ENCODE peak calls at places on chromosomes 2 and 18, in ten cellular contexts. Z is mesenchymal stem cell, T is colonic mucosa, I is aorta, O is RWPE1, S is left ventricle myocardium inferior, M is Panc1, G is brain microvascular endothelial cell, Y is hepatocyte, F is body of pancreas. W is an unnamed sample.

GRCh38 chr2:41475959-41476358 is 571.9 kb upstream of the PKDCC start:
- DNase-seq in S (no peak), T (no peak), M (no peak), Y (no peak), G (no peak), F (no peak), I (no peak), O (no peak), Z (no peak), W (no peak)

GRCh38 chr2:233273120-233273519 is 21.6 kb downstream of the ATG16L1 start:
- DNase-seq in G (no peak), T (no peak), S (no peak), O (no peak), Z (no peak), M (no peak), Y (no peak), F (no peak), I (no peak), W (no peak)

GRCh38 chr2:74877781-74878433 is 44.0 kb downstream of the HK2 start:
- DNase-seq in Z (no peak), T (no peak), Y (no peak), I (no peak), G (no peak), F (no peak), S (no peak), O (no peak), M (no peak), W (no peak)

GRCh38 chr2:100767224-100767653 is 52.7 kb upstream of the NPAS2 start:
- DNase-seq in G (no peak), I (no peak), T (no peak), M (peak), Z (peak), O (peak), Y (no peak), F (no peak), S (no peak), W (no peak)

GRCh38 chr2:233756429-233757081 is 3.5 kb upstream of the UGT1A1 start:
- DNase-seq in Y (peak), F (no peak), T (peak), M (no peak), I (no peak), S (no peak), Z (no peak), G (no peak), O (no peak), W (no peak)

GRCh38 chr2:213246665-213247281 is 37.5 kb upstream of the SPAG16 start:
- DNase-seq in O (peak), I (peak), Y (peak), S (no peak), G (no peak), F (peak), Z (peak), M (no peak), T (peak), W (no peak)

GRCh38 chr2:8437228-8437948 is 244.5 kb upstream of the ID2 start:
- DNase-seq in T (no peak), F (no peak), Y (no peak), O (no peak), M (no peak), I (no peak), S (no peak), Z (no peak), G (no peak), W (no peak)

GRCh38 chr18:79765491-79766245 is 32.1 kb upstream of the KCNG2 start:
- DNase-seq in M (no peak), Z (no peak), Y (no peak), T (no peak), I (peak), O (no peak), S (no peak), G (no peak), F (no peak), W (no peak)

GRCh38 chr2:26000561-26001211 is 18.4 kb upstream of the KIF3C start:
- DNase-seq in I (peak), T (no peak), M (no peak), Z (no peak), F (peak), Y (peak), G (no peak), S (no peak), O (no peak), W (no peak)

DNA sequence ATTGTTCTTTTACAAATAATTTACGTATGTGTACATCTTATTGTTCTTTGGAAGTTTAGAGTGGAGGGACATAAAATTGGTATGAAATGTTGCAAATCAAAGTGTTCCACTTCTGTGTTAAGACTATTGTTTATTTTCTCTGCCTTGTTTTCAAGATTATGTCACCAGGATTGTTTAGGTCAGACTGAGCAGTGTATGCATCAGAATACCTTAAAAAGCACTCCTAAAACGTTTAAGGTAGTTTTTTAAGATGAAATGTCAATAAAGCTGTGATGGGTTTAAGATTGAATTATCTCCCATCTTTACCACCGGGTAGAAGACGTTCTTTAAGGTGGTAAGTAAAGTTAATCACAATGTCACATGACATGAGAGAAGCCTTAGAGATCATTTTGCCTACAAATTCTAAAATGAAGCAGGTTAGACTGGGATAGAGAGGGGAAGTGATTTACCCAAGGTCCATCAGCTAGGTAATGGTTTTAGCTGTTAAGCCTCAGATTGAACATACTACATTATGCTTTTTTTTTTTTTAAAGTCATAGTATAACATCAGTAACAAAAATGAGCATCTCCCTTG is 10.6 kb downstream of the VAPA start:
- DNase-seq in M (no peak), Y (no peak), F (no peak), Z (no peak), T (no peak), O (no peak), G (no peak), S (no peak), I (no peak), W (no peak)
- H3K27ac ChIP-seq in M (no peak), Y (no peak), F (no peak), Z (no peak), T (no peak), O (no peak), G (no peak), S (peak), I (peak), W (no peak)

DNA sequence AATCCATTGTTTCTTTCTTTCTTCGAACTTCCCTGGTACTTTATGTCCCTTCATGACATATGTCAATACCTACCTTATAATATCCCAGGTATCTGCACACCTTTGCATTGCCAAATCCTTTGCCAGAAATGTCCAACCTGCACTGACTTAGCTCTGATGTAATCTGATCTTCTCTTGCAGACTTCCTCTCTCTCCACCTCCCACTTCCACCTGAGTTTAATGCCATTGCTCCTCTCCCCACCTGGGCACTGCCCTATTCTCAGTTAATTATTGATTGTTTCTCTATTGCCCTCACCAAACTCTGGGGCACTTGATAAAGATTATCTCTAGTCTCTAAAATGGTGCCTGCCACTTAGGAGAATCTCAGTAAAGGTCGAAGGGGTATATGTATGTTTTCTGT is 23.0 kb downstream of the ARHGAP15 start:
- DNase-seq in S (no peak), Y (no peak), F (no peak), M (no peak), I (no peak), T (no peak), O (no peak), G (no peak), Z (no peak), W (no peak)
- H3K27ac ChIP-seq in S (no peak), Y (no peak), F (no peak), M (no peak), I (no peak), T (no peak), O (no peak), G (no peak), Z (no peak), W (no peak)

DNA sequence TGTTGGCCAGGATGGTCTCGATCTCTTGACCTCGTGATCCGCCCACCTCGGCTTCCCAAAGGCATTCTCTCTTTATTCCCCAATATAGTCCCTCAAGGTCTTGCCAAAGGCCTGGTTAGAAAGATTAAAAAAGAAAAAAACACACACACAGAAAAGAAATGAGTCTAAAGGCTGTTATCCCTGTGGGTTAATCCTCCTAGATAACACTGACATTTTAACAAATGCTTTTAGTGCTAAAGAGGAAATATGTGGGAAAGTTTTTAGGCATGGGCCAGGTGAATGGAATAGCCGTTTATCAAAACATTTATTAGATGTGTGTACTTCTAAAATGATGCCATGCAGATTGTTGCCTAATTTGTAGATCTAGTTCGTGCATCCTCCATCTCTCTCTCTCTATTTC is 261.6 kb upstream of the FN1 start:
- DNase-seq in S (no peak), I (no peak), M (no peak), O (no peak), Z (no peak), Y (no peak), F (no peak), G (no peak), T (no peak), W (no peak)
- H3K27ac ChIP-seq in S (no peak), I (no peak), M (no peak), O (no peak), Z (peak), Y (no peak), F (no peak), G (peak), T (no peak), W (no peak)

DNA sequence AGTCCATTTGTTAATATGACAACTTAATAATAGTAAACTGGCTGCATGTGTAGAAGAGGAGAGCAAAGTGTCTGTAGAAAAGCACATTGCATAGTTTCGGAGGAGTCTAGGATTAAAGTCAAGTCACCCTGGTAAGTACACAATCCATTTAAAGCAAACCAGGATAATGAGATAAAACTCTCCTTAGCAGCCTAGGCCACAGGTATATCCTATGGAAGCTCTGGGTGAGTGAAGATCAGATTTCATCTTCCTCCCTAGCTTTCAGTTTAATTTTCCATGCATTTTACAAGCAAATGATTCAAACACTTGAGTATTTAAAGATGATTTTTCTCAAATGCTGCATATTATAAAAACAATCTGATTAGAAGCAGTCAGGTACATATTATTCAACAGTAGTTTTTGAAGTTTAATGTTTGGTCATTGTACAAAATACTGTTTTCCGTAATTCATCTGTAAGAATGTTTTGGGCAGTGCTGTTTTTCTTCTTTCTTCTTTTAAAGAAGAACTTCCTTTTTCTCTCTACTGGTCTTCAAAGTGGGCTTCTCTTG is 10.2 kb downstream of the CERS6 start:
- DNase-seq in S (no peak), Y (no peak), M (no peak), O (no peak), Z (no peak), I (no peak), F (no peak), T (no peak), G (no peak), W (no peak)
- H3K27ac ChIP-seq in S (peak), Y (peak), M (no peak), O (no peak), Z (no peak), I (no peak), F (no peak), T (no peak), G (no peak), W (peak)

DNA sequence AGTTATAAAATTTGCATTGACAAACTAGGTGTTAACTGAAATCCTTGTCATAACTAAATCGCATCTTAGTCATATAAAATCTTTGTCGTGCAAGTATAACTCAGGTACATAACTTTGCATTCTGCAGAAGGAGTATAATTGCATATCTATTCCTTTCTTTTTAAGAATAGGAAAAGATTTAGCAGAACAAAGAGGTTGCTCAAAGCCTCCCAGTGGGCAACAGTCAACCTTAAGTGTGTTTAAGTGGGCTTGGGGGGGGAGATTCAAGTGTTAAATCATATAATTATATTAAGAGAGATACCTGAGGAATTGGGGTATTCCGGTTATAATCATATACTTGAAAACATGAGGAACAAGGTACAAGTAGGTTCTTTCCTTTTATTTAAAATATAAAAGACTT is 913.3 kb downstream of the CPS1 start:
- DNase-seq in M (no peak), O (no peak), Y (no peak), I (no peak), T (no peak), G (no peak), Z (no peak), F (no peak), S (no peak), W (no peak)
- H3K27ac ChIP-seq in M (no peak), O (no peak), Y (no peak), I (no peak), T (no peak), G (no peak), Z (no peak), F (no peak), S (no peak), W (no peak)